ENCODE peak calls at places on chromosomes 16 and 17, in ten cellular contexts. I is aorta; T is T follicular helper cell; L is HCT116; S is stomach; G is stimulated activated naive CD4-positive, alpha-beta T cell treated with Interleukin-2 at 50 U/mL for 16 hours; E is effector memory CD4-positive, alpha-beta T cell; N is NCI-H69; H is activated CD4-positive, alpha-beta memory T cell treated with anti-CD3 and anti-CD28 coated beads, Interleukin-2, amount 10 ng/mL, durations not matched to agents 7 days and 5 days; B is AG10803. Z is an unnamed sample.
A peak's percentile ranks its signal among the peaks of the same experiment; 100 is the strongest.

GRCh38 chr17:18360518-18360917 is 2.8 kb downstream of the SHMT1 start:
- DNase-seq in S (no peak), I (no peak), E (no peak), G (no peak), T (no peak), B (no peak), H (no peak), L (no peak), N (no peak), Z (no peak)

GRCh38 chr17:31900877-31901276 is 631 bp downstream of the UTP6 start:
- DNase-seq in I (no peak), H (no peak), N (peak; percentile 34), T (no peak), S (no peak), E (no peak), L (no peak), B (peak; percentile 44), G (no peak), Z (no peak)

GRCh38 chr17:81388612-81389367 is 6.5 kb upstream of the BAHCC1 start:
- DNase-seq in G (no peak), S (no peak), H (no peak), N (peak; percentile 38), I (no peak), B (peak; percentile 8), T (no peak), L (no peak), E (no peak), Z (no peak)

GRCh38 chr17:78387982-78388941 is 9.8 kb downstream of the PGS1 start:
- DNase-seq in S (no peak), G (no peak), B (no peak), I (no peak), E (no peak), H (no peak), N (no peak), T (no peak), L (no peak), Z (peak; percentile 29)

GRCh38 chr16:50340578-50340977 is 28.2 kb downstream of the BRD7 start:
- DNase-seq in L (no peak), N (no peak), E (no peak), T (no peak), I (no peak), H (no peak), G (no peak), S (no peak), B (peak; percentile 76), Z (no peak)

GRCh38 chr17:17693253-17693954 is 12.1 kb downstream of the RAI1 start:
- DNase-seq in E (no peak), N (peak; percentile 88), T (no peak), S (peak; percentile 90), L (no peak), G (no peak), H (no peak), I (peak; percentile 90), B (no peak), Z (peak; percentile 58)

GRCh38 chr17:75575728-75576127 is 11.9 kb upstream of the MYO15B start:
- DNase-seq in B (no peak), G (no peak), N (no peak), L (no peak), E (no peak), I (no peak), T (no peak), S (no peak), H (no peak), Z (no peak)

GRCh38 chr16:13436641-13437423 is 483.1 kb upstream of the ERCC4 start:
- DNase-seq in I (no peak), S (no peak), G (no peak), T (no peak), B (peak; percentile 40), L (no peak), E (no peak), H (no peak), N (no peak), Z (no peak)

GRCh38 chr17:36498155-36498554 is 11.7 kb downstream of the ZNHIT3 start:
- DNase-seq in G (no peak), I (peak; percentile 51), S (no peak), E (no peak), N (no peak), T (no peak), L (no peak), H (no peak), B (no peak), Z (no peak)

GRCh38 chr17:42153919-42154491 is 784 bp downstream of the RAB5C start:
- DNase-seq in S (no peak), I (no peak), H (no peak), B (peak; percentile 43), T (no peak), E (no peak), N (peak; percentile 54), G (no peak), L (no peak), Z (no peak)

GRCh38 chr17:1053661-1054360 is 56.9 kb downstream of the TIMM22 start:
- DNase-seq in T (no peak), G (no peak), B (no peak), N (no peak), S (no peak), E (no peak), L (no peak), H (no peak), I (peak; percentile 70), Z (no peak)

GRCh38 chr17:50149425-50150353 is 788 bp downstream of the PPP1R9B start:
- DNase-seq in G (peak; percentile 51), S (peak; percentile 77), I (peak; percentile 87), L (no peak), T (peak; percentile 54), E (no peak), B (peak; percentile 60), N (peak; percentile 82), H (peak; percentile 69), Z (no peak)

GRCh38 chr17:57676543-57676942 is 68.6 kb downstream of the CCDC182 start:
- DNase-seq in I (peak; percentile 19), L (no peak), T (no peak), S (no peak), N (no peak), B (no peak), H (peak; percentile 5), E (no peak), G (no peak), Z (no peak)

GRCh38 chr16:24035127-24035842 is 199.5 kb downstream of the PRKCB start:
- DNase-seq in G (no peak), L (no peak), S (no peak), I (no peak), B (no peak), T (peak; percentile 28), E (no peak), N (no peak), H (peak; percentile 58), Z (peak; percentile 19)

GRCh38 chr17:3400008-3400407 is 1.8 kb upstream of the OR1E1 start:
- DNase-seq in H (no peak), G (no peak), B (no peak), T (no peak), I (no peak), N (no peak), E (no peak), L (no peak), S (no peak), Z (no peak)